ENCODE peak calls at places on chromosomes 1 and 21, in seven cellular contexts. One of them, this sample, is unnamed.

GRCh38 chr1:185409345-185409744 is 92.3 kb upstream of the IVNS1ABP start:
- DNase-seq in testis: no peak
- DNase-seq in HCT116: no peak
- DNase-seq in heart right ventricle: no peak
- DNase-seq in astrocyte: no peak
- DNase-seq in thoracic aorta: no peak
- DNase-seq in right lobe of liver: no peak
- DNase-seq in this sample: no peak

GRCh38 chr1:93753766-93754763 is 72.4 kb upstream of the BCAR3 start:
- DNase-seq in testis: no peak
- DNase-seq in HCT116: no peak
- DNase-seq in heart right ventricle: no peak
- DNase-seq in astrocyte: peak; percentile 98
- DNase-seq in thoracic aorta: no peak
- DNase-seq in right lobe of liver: no peak
- DNase-seq in this sample: no peak

GRCh38 chr1:121483961-121484424 is 299.2 kb downstream of the SRGAP2C start:
- DNase-seq in testis: no peak
- DNase-seq in HCT116: no peak
- DNase-seq in heart right ventricle: no peak
- DNase-seq in astrocyte: peak; percentile 76
- DNase-seq in thoracic aorta: no peak
- DNase-seq in right lobe of liver: no peak
- DNase-seq in this sample: no peak

GRCh38 chr1:234691567-234691966 is 81.6 kb upstream of the IRF2BP2 start:
- DNase-seq in testis: no peak
- DNase-seq in HCT116: peak; percentile 18
- DNase-seq in heart right ventricle: no peak
- DNase-seq in astrocyte: no peak
- DNase-seq in thoracic aorta: no peak
- DNase-seq in right lobe of liver: no peak
- DNase-seq in this sample: no peak

GRCh38 chr1:198350456-198350855 is 190.0 kb downstream of the ATP6V1G3 start:
- DNase-seq in testis: no peak
- DNase-seq in HCT116: no peak
- DNase-seq in heart right ventricle: no peak
- DNase-seq in astrocyte: no peak
- DNase-seq in thoracic aorta: no peak
- DNase-seq in right lobe of liver: no peak
- DNase-seq in this sample: no peak

GRCh38 chr1:35288761-35289160 is 20.3 kb downstream of the ZMYM4 start:
- DNase-seq in testis: no peak
- DNase-seq in HCT116: no peak
- DNase-seq in heart right ventricle: no peak
- DNase-seq in astrocyte: peak; percentile 75
- DNase-seq in thoracic aorta: no peak
- DNase-seq in right lobe of liver: no peak
- DNase-seq in this sample: no peak

GRCh38 chr1:161733526-161733925 is 12.2 kb downstream of the FCRLB start:
- DNase-seq in testis: no peak
- DNase-seq in HCT116: no peak
- DNase-seq in heart right ventricle: no peak
- DNase-seq in astrocyte: peak; percentile 87
- DNase-seq in thoracic aorta: no peak
- DNase-seq in right lobe of liver: no peak
- DNase-seq in this sample: no peak

GRCh38 chr1:4402032-4402431 is 252.4 kb upstream of the AJAP1 start:
- DNase-seq in testis: no peak
- DNase-seq in HCT116: no peak
- DNase-seq in heart right ventricle: no peak
- DNase-seq in astrocyte: no peak
- DNase-seq in thoracic aorta: no peak
- DNase-seq in right lobe of liver: no peak
- DNase-seq in this sample: no peak

GRCh38 chr1:172851077-172851476 is 192.2 kb downstream of the FASLG start:
- DNase-seq in testis: no peak
- DNase-seq in HCT116: no peak
- DNase-seq in heart right ventricle: no peak
- DNase-seq in astrocyte: no peak
- DNase-seq in thoracic aorta: no peak
- DNase-seq in right lobe of liver: no peak
- DNase-seq in this sample: no peak

GRCh38 chr21:41950941-41951408 is 2.8 kb downstream of the C2CD2 start:
- DNase-seq in testis: no peak
- DNase-seq in HCT116: no peak
- DNase-seq in heart right ventricle: no peak
- DNase-seq in astrocyte: no peak
- DNase-seq in thoracic aorta: no peak
- DNase-seq in right lobe of liver: no peak
- DNase-seq in this sample: no peak

GRCh38 chr1:185862235-185862634 is 128.0 kb downstream of the HMCN1 start:
- DNase-seq in testis: no peak
- DNase-seq in HCT116: no peak
- DNase-seq in heart right ventricle: no peak
- DNase-seq in astrocyte: peak; percentile 51
- DNase-seq in thoracic aorta: no peak
- DNase-seq in right lobe of liver: no peak
- DNase-seq in this sample: no peak

GRCh38 chr1:29393451-29393826 is 157.1 kb downstream of the PTPRU start:
- DNase-seq in testis: peak; percentile 5
- DNase-seq in HCT116: no peak
- DNase-seq in heart right ventricle: no peak
- DNase-seq in astrocyte: no peak
- DNase-seq in thoracic aorta: no peak
- DNase-seq in right lobe of liver: no peak
- DNase-seq in this sample: no peak

GRCh38 chr1:7988576-7988975 is 27.1 kb downstream of the PARK7 start:
- DNase-seq in testis: no peak
- DNase-seq in HCT116: no peak
- DNase-seq in heart right ventricle: no peak
- DNase-seq in astrocyte: no peak
- DNase-seq in thoracic aorta: no peak
- DNase-seq in right lobe of liver: no peak
- DNase-seq in this sample: no peak

GRCh38 chr1:184033136-184033469 is 4.4 kb downstream of the COLGALT2 start:
- DNase-seq in testis: no peak
- DNase-seq in HCT116: no peak
- DNase-seq in heart right ventricle: no peak
- DNase-seq in astrocyte: no peak
- DNase-seq in thoracic aorta: no peak
- DNase-seq in right lobe of liver: no peak
- DNase-seq in this sample: no peak

GRCh38 chr1:180580237-180580636 is 21.5 kb downstream of the OVAAL start:
- DNase-seq in testis: no peak
- DNase-seq in HCT116: no peak
- DNase-seq in heart right ventricle: no peak
- DNase-seq in astrocyte: no peak
- DNase-seq in thoracic aorta: no peak
- DNase-seq in right lobe of liver: peak; percentile 74
- DNase-seq in this sample: no peak

GRCh38 chr1:204647805-204648153 is 37.8 kb downstream of the LRRN2 start:
- DNase-seq in testis: no peak
- DNase-seq in HCT116: no peak
- DNase-seq in heart right ventricle: no peak
- DNase-seq in astrocyte: no peak
- DNase-seq in thoracic aorta: no peak
- DNase-seq in right lobe of liver: no peak
- DNase-seq in this sample: no peak

GRCh38 chr1:204647114-204647804 is 38.3 kb downstream of the LRRN2 start:
- DNase-seq in testis: peak; percentile 27
- DNase-seq in HCT116: peak; percentile 44
- DNase-seq in heart right ventricle: no peak
- DNase-seq in astrocyte: peak; percentile 66
- DNase-seq in thoracic aorta: no peak
- DNase-seq in right lobe of liver: no peak
- DNase-seq in this sample: no peak

GRCh38 chr1:204645251-204645650 is 40.3 kb downstream of the LRRN2 start:
- DNase-seq in testis: no peak
- DNase-seq in HCT116: no peak
- DNase-seq in heart right ventricle: no peak
- DNase-seq in astrocyte: no peak
- DNase-seq in thoracic aorta: no peak
- DNase-seq in right lobe of liver: no peak
- DNase-seq in this sample: no peak

GRCh38 chr1:204643503-204643902 is 42.0 kb downstream of the LRRN2 start:
- DNase-seq in testis: no peak
- DNase-seq in HCT116: no peak
- DNase-seq in heart right ventricle: no peak
- DNase-seq in astrocyte: no peak
- DNase-seq in thoracic aorta: no peak
- DNase-seq in right lobe of liver: no peak
- DNase-seq in this sample: no peak

GRCh38 chr1:204645666-204646065 is 39.9 kb downstream of the LRRN2 start:
- DNase-seq in testis: no peak
- DNase-seq in HCT116: no peak
- DNase-seq in heart right ventricle: no peak
- DNase-seq in astrocyte: no peak
- DNase-seq in thoracic aorta: no peak
- DNase-seq in right lobe of liver: no peak
- DNase-seq in this sample: no peak
- H3K4me1 ChIP-seq in testis: no peaks in the 10 kb centered on the region
- H3K4me1 ChIP-seq in HCT116: peaks cover 13% of the 10 kb centered on the region
- H3K4me1 ChIP-seq in heart right ventricle: no peaks in the 10 kb centered on the region
- H3K4me1 ChIP-seq in astrocyte: no peaks in the 10 kb centered on the region
- H3K4me1 ChIP-seq in thoracic aorta: no peaks in the 10 kb centered on the region
- H3K4me1 ChIP-seq in right lobe of liver: no peaks in the 10 kb centered on the region
- H3K4me1 ChIP-seq in this sample: no peaks in the 10 kb centered on the region

GRCh38 chr1:11648732-11649158 is 5.5 kb downstream of the FBXO2 start:
- DNase-seq in testis: peak; percentile 45
- DNase-seq in HCT116: no peak
- DNase-seq in heart right ventricle: no peak
- DNase-seq in astrocyte: no peak
- DNase-seq in thoracic aorta: no peak
- DNase-seq in right lobe of liver: peak; percentile 77
- DNase-seq in this sample: peak; percentile 66

GRCh38 chr1:11649624-11650330 is 4.5 kb downstream of the FBXO2 start:
- DNase-seq in testis: no peak
- DNase-seq in HCT116: no peak
- DNase-seq in heart right ventricle: no peak
- DNase-seq in astrocyte: no peak
- DNase-seq in thoracic aorta: no peak
- DNase-seq in right lobe of liver: peak; percentile 86
- DNase-seq in this sample: peak; percentile 64

GRCh38 chr1:11651017-11651416 is 3.2 kb downstream of the FBXO2 start:
- DNase-seq in testis: no peak
- DNase-seq in HCT116: no peak
- DNase-seq in heart right ventricle: no peak
- DNase-seq in astrocyte: no peak
- DNase-seq in thoracic aorta: no peak
- DNase-seq in right lobe of liver: no peak
- DNase-seq in this sample: no peak

GRCh38 chr1:11649237-11649623 is 5.0 kb downstream of the FBXO2 start:
- DNase-seq in testis: no peak
- DNase-seq in HCT116: no peak
- DNase-seq in heart right ventricle: no peak
- DNase-seq in astrocyte: no peak
- DNase-seq in thoracic aorta: no peak
- DNase-seq in right lobe of liver: no peak
- DNase-seq in this sample: no peak

GRCh38 chr1:11650331-11650991 is 3.8 kb downstream of the FBXO2 start:
- DNase-seq in testis: peak; percentile 84
- DNase-seq in HCT116: peak; percentile 38
- DNase-seq in heart right ventricle: peak; percentile 84
- DNase-seq in astrocyte: peak; percentile 42
- DNase-seq in thoracic aorta: peak; percentile 32
- DNase-seq in right lobe of liver: peak; percentile 93
- DNase-seq in this sample: peak; percentile 90
- TF ChIP-seq CTCF in testis: peak; percentile 55
- TF ChIP-seq CTCF in HCT116: no peak
- TF ChIP-seq CTCF in heart right ventricle: peak; percentile 38
- TF ChIP-seq CTCF in astrocyte: peak; percentile 22
- TF ChIP-seq CTCF in thoracic aorta: peak; percentile 51
- TF ChIP-seq CTCF in right lobe of liver: peak; percentile 92
- TF ChIP-seq CTCF in this sample: peak; percentile 80

GRCh38 chr1:154403983-154404382 is 1.2 kb upstream of the IL6R start:
- DNase-seq in testis: no peak
- DNase-seq in HCT116: no peak
- DNase-seq in heart right ventricle: no peak
- DNase-seq in astrocyte: no peak
- DNase-seq in thoracic aorta: no peak
- DNase-seq in right lobe of liver: no peak
- DNase-seq in this sample: no peak
- H3K4me1 ChIP-seq in testis: peaks cover 30% of the 10 kb centered on the region
- H3K4me1 ChIP-seq in HCT116: peaks cover 36% of the 10 kb centered on the region
- H3K4me1 ChIP-seq in heart right ventricle: peaks cover 3% of the 10 kb centered on the region
- H3K4me1 ChIP-seq in astrocyte: peaks cover 25% of the 10 kb centered on the region
- H3K4me1 ChIP-seq in thoracic aorta: peaks cover 12% of the 10 kb centered on the region
- H3K4me1 ChIP-seq in right lobe of liver: peaks cover 20% of the 10 kb centered on the region
- H3K4me1 ChIP-seq in this sample: peaks cover 36% of the 10 kb centered on the region

DNA sequence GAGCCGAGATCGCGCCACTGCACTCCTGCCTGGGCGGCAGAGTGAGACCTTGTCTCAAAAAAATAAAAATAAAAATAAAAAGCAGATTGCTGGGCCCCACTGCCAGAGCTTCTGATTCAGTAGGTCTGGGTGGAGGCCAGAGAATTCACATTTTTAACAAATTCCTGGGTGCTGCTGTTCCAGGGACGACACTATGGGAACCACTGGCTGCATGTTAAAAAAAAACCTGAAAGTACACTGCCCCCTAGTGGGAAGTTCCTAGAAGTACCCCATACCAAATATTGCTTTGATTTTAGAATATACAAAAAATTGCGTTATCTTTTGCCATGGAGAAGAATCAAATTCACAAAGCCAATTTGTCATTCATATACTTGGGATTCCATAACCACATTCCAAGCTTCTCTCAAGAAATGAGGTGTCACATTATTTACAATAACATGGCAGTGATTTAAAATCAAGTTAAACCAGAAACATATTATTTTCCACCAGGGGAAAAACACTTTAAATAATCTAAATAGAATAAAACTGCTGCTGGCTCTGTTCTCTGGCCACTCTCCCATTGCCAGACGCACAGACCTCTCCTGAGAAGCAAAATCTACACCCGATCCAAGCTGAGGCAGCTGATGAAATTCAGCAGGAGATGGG is 27.4 kb downstream of the SYF2 start:
- DNase-seq in testis: no peak
- DNase-seq in HCT116: peak; percentile 38
- DNase-seq in heart right ventricle: no peak
- DNase-seq in astrocyte: peak; percentile 52
- DNase-seq in thoracic aorta: no peak
- DNase-seq in right lobe of liver: no peak
- DNase-seq in this sample: no peak
- TF ChIP-seq CTCF in testis: peak; percentile 93
- TF ChIP-seq CTCF in HCT116: peak; percentile 80
- TF ChIP-seq CTCF in heart right ventricle: peak; percentile 69
- TF ChIP-seq CTCF in astrocyte: peak; percentile 79
- TF ChIP-seq CTCF in thoracic aorta: peak; percentile 84
- TF ChIP-seq CTCF in right lobe of liver: peak; percentile 80
- TF ChIP-seq CTCF in this sample: peak; percentile 88